ENCODE peak calls at places on chromosomes 1 and 21, in seven cellular contexts. X is nephron progenitor cell, J is nucleus accumbens, D is mucosa of descending colon, N is Right ventricle myocardium superior, R is HS-27A, U is endothelial cell. Z is an unnamed sample.

GRCh38 chr1:234915923-234916675 is 212.5 kb downstream of the TOMM20 start:
- DNase-seq in J (no peak), N (peak), D (no peak), U (no peak), R (no peak), X (no peak), Z (no peak)

GRCh38 chr1:57468661-57469523 is 45.0 kb upstream of the DAB1 start:
- DNase-seq in N (no peak), X (no peak), U (no peak), R (no peak), D (no peak), J (no peak), Z (no peak)

GRCh38 chr21:37208056-37208705 is 59.0 kb downstream of the VPS26C start:
- DNase-seq in D (peak), U (no peak), J (peak), N (peak), X (no peak), R (no peak), Z (peak)

GRCh38 chr1:235402457-235403200 is 35.4 kb downstream of the TBCE start:
- DNase-seq in R (no peak), N (no peak), D (no peak), U (no peak), J (no peak), X (no peak), Z (no peak)

GRCh38 chr1:222865718-222866117 is 50.9 kb downstream of the DISP1 start:
- DNase-seq in X (no peak), D (no peak), R (no peak), N (no peak), U (no peak), J (no peak), Z (no peak)

GRCh38 chr1:201970334-201971159 is 11.9 kb upstream of the RNPEP start:
- DNase-seq in J (no peak), R (no peak), X (no peak), N (no peak), U (no peak), D (no peak), Z (no peak)

GRCh38 chr1:88661188-88661587 is 22.9 kb upstream of the PKN2 start:
- DNase-seq in X (no peak), D (no peak), N (no peak), J (no peak), U (no peak), R (no peak), Z (no peak)

GRCh38 chr1:33957854-33958253 is 94.0 kb downstream of the HMGB4 start:
- DNase-seq in X (no peak), J (peak), N (no peak), D (no peak), U (no peak), R (no peak), Z (no peak)

GRCh38 chr21:35027558-35028450 is 21.3 kb downstream of the RUNX1 start:
- DNase-seq in J (no peak), N (no peak), D (no peak), R (no peak), U (no peak), X (no peak), Z (no peak)

GRCh38 chr21:14876464-14876863 is 188.3 kb downstream of the NRIP1 start:
- DNase-seq in R (no peak), X (no peak), D (no peak), J (no peak), U (no peak), N (no peak), Z (no peak)

GRCh38 chr1:245730796-245731195 is 576.0 kb downstream of the KIF26B start:
- DNase-seq in J (no peak), N (no peak), X (no peak), U (no peak), R (no peak), D (no peak), Z (no peak)

GRCh38 chr1:53061859-53062714 is at the start of gene PODN:
- DNase-seq in D (no peak), J (peak), N (peak), R (no peak), U (no peak), X (peak), Z (no peak)

GRCh38 chr1:185804206-185804605 is 70.0 kb downstream of the HMCN1 start:
- DNase-seq in D (no peak), N (no peak), R (no peak), X (no peak), U (no peak), J (no peak), Z (no peak)

GRCh38 chr1:37471345-37472231 is 2.8 kb upstream of the ZC3H12A start:
- DNase-seq in N (peak), U (no peak), D (peak), X (no peak), R (peak), J (peak), Z (peak)

GRCh38 chr21:25421327-25422028 is 185.8 kb downstream of the MRPL39 start:
- DNase-seq in J (no peak), N (no peak), U (peak), D (no peak), X (peak), R (peak), Z (no peak)

GRCh38 chr1:24562625-24563024 is 6.7 kb downstream of the NCMAP start:
- DNase-seq in J (no peak), D (no peak), N (no peak), U (no peak), R (no peak), X (no peak), Z (peak)

GRCh38 chr1:6108937-6109636 is 63.4 kb downstream of the KCNAB2 start:
- DNase-seq in X (peak), D (peak), R (no peak), U (peak), J (no peak), N (peak), Z (no peak)

GRCh38 chr1:241688940-241689368 is 36.9 kb downstream of the WDR64 start:
- DNase-seq in R (no peak), X (no peak), D (no peak), N (no peak), J (no peak), U (no peak), Z (no peak)

GRCh38 chr1:6040859-6041415 is 4.8 kb upstream of the KCNAB2 start:
- DNase-seq in N (no peak), R (no peak), U (no peak), X (no peak), D (no peak), J (no peak), Z (no peak)

GRCh38 chr1:112698366-112699310 is 8.3 kb downstream of the RHOC start:
- DNase-seq in D (peak), X (no peak), J (no peak), N (peak), R (no peak), U (no peak), Z (peak)

GRCh38 chr1:169529068-169529642 is 43.4 kb upstream of the SLC19A2 start:
- DNase-seq in D (no peak), U (no peak), R (no peak), J (no peak), X (no peak), N (no peak), Z (no peak)

GRCh38 chr1:60425528-60425927 is 352.0 kb upstream of the C1orf87 start:
- DNase-seq in J (no peak), X (no peak), N (no peak), R (no peak), U (peak), D (no peak), Z (no peak)

GRCh38 chr1:235018161-235018560 is 110.5 kb downstream of the TOMM20 start:
- DNase-seq in N (no peak), D (no peak), J (no peak), U (no peak), R (peak), X (no peak), Z (no peak)

GRCh38 chr1:208227366-208227765 is 16.8 kb downstream of the PLXNA2 start:
- DNase-seq in X (no peak), J (no peak), R (no peak), U (no peak), D (no peak), N (no peak), Z (no peak)

GRCh38 chr1:21022279-21023040 is 154.2 kb downstream of the EIF4G3 start:
- DNase-seq in X (no peak), D (no peak), J (no peak), R (peak), U (no peak), N (no peak), Z (no peak)

GRCh38 chr1:203461717-203462116 is 13.9 kb upstream of the PRELP start:
- DNase-seq in N (no peak), U (no peak), D (no peak), X (no peak), J (no peak), R (no peak), Z (no peak)

GRCh38 chr1:67489643-67490042 is 59.4 kb upstream of the SERBP1 start:
- DNase-seq in R (no peak), N (no peak), U (no peak), X (no peak), D (no peak), J (no peak), Z (no peak)

GRCh38 chr1:50774759-50775351 is 185.2 kb downstream of the FAF1 start:
- DNase-seq in R (peak), J (no peak), D (no peak), U (peak), N (no peak), X (peak), Z (no peak)

GRCh38 chr1:215416497-215416896 is 150.6 kb upstream of the KCTD3 start:
- DNase-seq in R (no peak), D (no peak), X (no peak), N (no peak), J (no peak), U (no peak), Z (no peak)

GRCh38 chr1:31944205-31945089 is 6.3 kb upstream of the PTP4A2 start:
- DNase-seq in X (peak), R (no peak), N (peak), D (peak), U (peak), J (peak), Z (peak)

GRCh38 chr1:108570128-108570527 is 10.2 kb downstream of the EEIG2 start:
- DNase-seq in J (no peak), R (no peak), D (no peak), X (no peak), N (no peak), U (no peak), Z (no peak)

GRCh38 chr1:53069663-53070327 is 7.8 kb downstream of the PODN start:
- DNase-seq in R (no peak), X (peak), N (peak), U (peak), J (no peak), D (no peak), Z (peak)

GRCh38 chr1:102790997-102791396 is 317.3 kb downstream of the COL11A1 start:
- DNase-seq in X (no peak), D (no peak), U (no peak), R (no peak), N (no peak), J (no peak), Z (no peak)

GRCh38 chr1:61536174-61536573 is 188.8 kb downstream of the TM2D1 start:
- DNase-seq in R (no peak), J (no peak), N (no peak), X (no peak), U (no peak), D (no peak), Z (no peak)

GRCh38 chr1:161082996-161083742 is 6.2 kb downstream of the NECTIN4 start:
- DNase-seq in U (no peak), R (peak), D (peak), X (peak), N (peak), J (no peak), Z (peak)